ENCODE peak calls at places on chromosome 11, in four cellular contexts. I is GM23338, Y is breast epithelium, W is prostate gland. Z is an unnamed sample.

GRCh38 chr11:1825039-1825740 is 9.6 kb upstream of the SYT8 start:
- DNase-seq in I (peak), Y (no peak), W (no peak), Z (peak)

GRCh38 chr11:132037467-132037862 is 667.0 kb downstream of the NTM start:
- DNase-seq in I (peak), Y (no peak), W (no peak), Z (no peak)

GRCh38 chr11:31968774-31969433 is 122.0 kb upstream of the RCN1 start:
- DNase-seq in I (no peak), Y (no peak), W (no peak), Z (no peak)

GRCh38 chr11:123183391-123184099 is 11.5 kb downstream of the CLMP start:
- DNase-seq in I (no peak), Y (no peak), W (no peak), Z (no peak)

GRCh38 chr11:47867821-47868220 is 19.7 kb upstream of the NUP160 start:
- DNase-seq in I (no peak), Y (no peak), W (no peak), Z (no peak)

GRCh38 chr11:92048415-92048814 is 176.2 kb upstream of the FAT3 start:
- DNase-seq in I (no peak), Y (no peak), W (no peak), Z (no peak)

GRCh38 chr11:75725552-75726320 is 8.1 kb downstream of the MOGAT2 start:
- DNase-seq in I (no peak), Y (no peak), W (no peak), Z (peak)

GRCh38 chr11:18669211-18669593 is 29.4 kb upstream of the TMEM86A start:
- DNase-seq in I (no peak), Y (no peak), W (no peak), Z (no peak)

GRCh38 chr11:134942633-134943032 is 530.6 kb upstream of the B3GAT1 start:
- DNase-seq in I (no peak), Y (no peak), W (no peak), Z (no peak)

GRCh38 chr11:69773626-69774353 is 1.4 kb downstream of the FGF4 start:
- DNase-seq in I (peak), Y (no peak), W (no peak), Z (no peak)

GRCh38 chr11:12100886-12101285 is 9.5 kb upstream of the MICAL2 start:
- DNase-seq in I (no peak), Y (no peak), W (no peak), Z (no peak)

GRCh38 chr11:61690706-61691377 is 10.7 kb downstream of the DAGLA start:
- DNase-seq in I (no peak), Y (no peak), W (no peak), Z (no peak)

GRCh38 chr11:128279861-128280260 is 307.5 kb downstream of the ETS1 start:
- DNase-seq in I (no peak), Y (no peak), W (no peak), Z (no peak)

GRCh38 chr11:56412396-56412795 is at the start of gene OR5AL1:
- DNase-seq in I (no peak), Y (no peak), W (no peak), Z (no peak)

GRCh38 chr11:34749666-34750659 is 129.1 kb downstream of the EHF start:
- DNase-seq in I (no peak), Y (peak), W (peak), Z (no peak)

GRCh38 chr11:9787981-9788521 is 124.2 kb downstream of the SWAP70 start:
- DNase-seq in I (no peak), Y (no peak), W (no peak), Z (no peak)

GRCh38 chr11:34426766-34427170 is 12.0 kb upstream of the CAT start:
- DNase-seq in I (no peak), Y (no peak), W (no peak), Z (no peak)

GRCh38 chr11:18383388-18384156 is 10.8 kb upstream of the LDHA start:
- DNase-seq in I (peak), Y (peak), W (peak), Z (peak)

GRCh38 chr11:78567209-78567608 is 7.5 kb downstream of the NARS2 start:
- DNase-seq in I (no peak), Y (no peak), W (no peak), Z (no peak)

GRCh38 chr11:79352304-79352703 is 88.5 kb downstream of the TENM4 start:
- DNase-seq in I (no peak), Y (no peak), W (no peak), Z (no peak)

GRCh38 chr11:698493-699115 is 3.0 kb downstream of the TMEM80 start:
- DNase-seq in I (no peak), Y (no peak), W (no peak), Z (no peak)

GRCh38 chr11:34502949-34503348 is 10.6 kb downstream of the ELF5 start:
- DNase-seq in I (no peak), Y (no peak), W (no peak), Z (no peak)

GRCh38 chr11:98630736-98631135 is 390.0 kb upstream of the CNTN5 start:
- DNase-seq in I (peak), Y (no peak), W (no peak), Z (no peak)

GRCh38 chr11:126359431-126360048 is 4.1 kb downstream of the ST3GAL4 start:
- DNase-seq in I (no peak), Y (peak), W (peak), Z (peak)

GRCh38 chr11:102115557-102115956 is 5.3 kb downstream of the YAP1 start:
- DNase-seq in I (peak), Y (no peak), W (peak), Z (no peak)
- TF ChIP-seq POLR2AphosphoS5 in I (no peak), Y (no peak), W (peak), Z (no peak)

GRCh38 chr11:117885777-117886176 is 9.3 kb upstream of the FXYD6 start:
- DNase-seq in I (no peak), Y (no peak), W (no peak), Z (no peak)

GRCh38 chr11:117884994-117885393 is 8.5 kb upstream of the FXYD6 start:
- DNase-seq in I (no peak), Y (peak), W (no peak), Z (no peak)

GRCh38 chr11:117887431-117888139 is 11.1 kb upstream of the FXYD6 start:
- DNase-seq in I (no peak), Y (peak), W (no peak), Z (no peak)

GRCh38 chr11:117892651-117893050 is 16.2 kb upstream of the FXYD6 start:
- DNase-seq in I (no peak), Y (no peak), W (no peak), Z (no peak)

GRCh38 chr11:117888140-117888561 is 11.7 kb upstream of the FXYD6 start:
- DNase-seq in I (no peak), Y (no peak), W (no peak), Z (no peak)
- H3K4me3 ChIP-seq in I (no peak), Y (no peak), W (no peak), Z (no peak)

GRCh38 chr11:119018074-119018938 is at the start of the genes RPS25 and TRAPPC4:
- DNase-seq in I (peak), Y (peak), W (peak), Z (peak)

GRCh38 chr11:119016216-119017009 is 1.7 kb downstream of the RPS25 start:
- DNase-seq in I (no peak), Y (no peak), W (no peak), Z (peak)

GRCh38 chr11:119014209-119014924 is 3.8 kb downstream of the RPS25 start:
- DNase-seq in I (no peak), Y (no peak), W (no peak), Z (peak)

GRCh38 chr11:119012629-119013170 is 5.4 kb downstream of the RPS25 start:
- DNase-seq in I (no peak), Y (no peak), W (no peak), Z (no peak)

DNA sequence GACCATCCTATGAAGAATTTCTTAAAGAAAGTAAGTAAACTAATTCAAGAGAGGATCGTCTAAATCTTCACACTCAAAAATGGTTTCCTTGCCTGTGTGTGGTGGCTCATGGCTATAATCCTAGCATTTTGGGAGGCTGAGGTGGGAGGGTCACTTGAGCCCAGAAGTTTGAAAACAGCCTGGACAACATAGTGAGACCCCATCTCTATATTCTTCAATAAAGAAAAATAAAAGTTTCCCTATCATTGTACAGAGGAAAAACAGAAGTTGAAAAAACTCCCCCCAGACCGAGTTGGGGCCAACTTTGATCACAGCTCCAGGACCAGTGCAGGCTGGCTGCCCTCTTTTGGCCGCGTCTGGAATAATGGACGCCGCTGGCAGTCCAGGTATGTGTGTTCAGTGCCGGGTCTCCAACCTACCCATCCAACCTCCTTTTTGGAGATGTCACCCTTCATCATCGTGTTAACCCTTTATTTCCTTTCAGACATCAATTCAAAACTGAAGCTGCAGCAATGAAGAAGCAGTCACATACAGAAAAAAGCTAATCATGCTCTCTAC is 3.0 kb downstream of the RPS25 start:
- DNase-seq in I (no peak), Y (no peak), W (no peak), Z (no peak)
- TF ChIP-seq POLR2AphosphoS5 in I (peak), Y (no peak), W (no peak), Z (no peak)

GRCh38 chr11:14972581-14973490 is 685 bp upstream of the CALCA start:
- DNase-seq in I (peak), Y (no peak), W (no peak), Z (no peak)
- H3K4me3 ChIP-seq in I (peak), Y (no peak), W (no peak), Z (no peak)

GRCh38 chr11:16923987-16924386 is 90.2 kb downstream of the PLEKHA7 start:
- DNase-seq in I (no peak), Y (no peak), W (no peak), Z (no peak)
- TF ChIP-seq POLR2AphosphoS5 in I (no peak), Y (no peak), W (no peak), Z (no peak)

DNA sequence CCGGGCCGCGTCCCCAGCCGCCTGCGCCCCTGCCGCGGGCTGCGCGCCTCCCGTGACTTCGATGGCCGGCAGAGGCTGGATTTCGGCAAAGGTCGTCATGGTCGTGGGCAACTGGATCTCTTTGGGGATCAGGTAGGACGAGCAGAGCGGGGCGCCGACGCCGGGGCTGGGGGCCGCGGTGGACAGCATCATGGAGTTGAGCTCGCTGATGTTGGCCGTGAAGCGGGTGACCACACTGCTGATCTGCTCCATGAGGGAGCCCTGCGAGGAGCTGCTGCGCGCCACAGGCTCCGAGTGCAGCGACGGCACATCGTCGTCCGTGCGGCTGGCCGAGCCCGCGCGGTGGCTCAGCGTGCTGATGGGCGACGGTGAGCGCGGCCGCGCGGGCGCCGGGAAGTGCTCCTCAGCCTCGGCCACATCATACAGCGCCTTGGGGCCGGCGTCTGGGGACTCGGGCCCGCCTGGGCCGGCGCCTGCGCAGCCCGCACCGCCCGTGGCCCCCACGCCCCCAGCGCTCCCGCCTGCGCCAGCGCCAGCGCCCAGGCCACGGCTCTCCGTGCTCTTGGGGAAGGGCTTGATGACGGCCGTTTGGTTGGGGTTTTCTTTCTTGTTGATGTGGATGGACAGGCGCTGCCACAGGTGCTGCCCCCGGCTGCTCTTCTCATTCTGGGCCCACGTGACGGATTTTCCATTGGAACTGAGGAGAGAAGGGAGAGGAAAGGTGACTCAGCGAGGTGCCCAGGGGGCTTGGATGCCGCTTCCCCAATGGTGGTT is 171.5 kb upstream of the CTSC start:
- DNase-seq in I (peak), Y (no peak), W (no peak), Z (peak)
- H3K4me3 ChIP-seq in I (peak), Y (peak), W (no peak), Z (peak)

GRCh38 chr11:65434667-65435179 is 12.1 kb downstream of the NEAT1 start:
- DNase-seq in I (no peak), Y (no peak), W (no peak), Z (no peak)
- TF ChIP-seq POLR2AphosphoS5 in I (no peak), Y (no peak), W (no peak), Z (no peak)

GRCh38 chr11:121455115-121455514 is 2.3 kb upstream of the SORL1-AS1 start:
- DNase-seq in I (no peak), Y (no peak), W (no peak), Z (no peak)
- H3K4me3 ChIP-seq in I (no peak), Y (no peak), W (no peak), Z (no peak)

DNA sequence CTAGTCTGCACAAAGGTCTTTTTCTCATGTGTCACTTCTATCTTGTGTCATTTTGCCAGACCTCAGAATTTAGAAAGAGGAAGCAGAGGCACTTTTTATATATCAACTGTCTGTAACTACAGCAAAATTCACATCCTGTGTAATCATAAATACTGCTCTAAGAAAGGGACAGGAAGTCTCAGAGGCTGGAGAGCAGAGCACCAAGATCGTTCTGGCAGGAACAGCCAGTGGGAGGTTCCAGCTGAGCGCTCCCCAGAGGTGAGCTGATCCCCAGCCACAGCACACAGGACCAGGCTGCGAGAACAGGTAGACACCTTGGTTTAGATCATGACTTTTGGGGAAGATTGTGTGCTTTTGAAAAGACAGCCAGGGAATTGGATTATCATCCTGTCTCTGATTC is at the start of gene MS4A7:
- DNase-seq in I (no peak), Y (no peak), W (no peak), Z (peak)
- TF ChIP-seq POLR2AphosphoS5 in I (no peak), Y (no peak), W (peak), Z (peak)